ENCODE peak calls at places on chromosomes 12 and 14, in five cellular contexts. G, L, I, E and A are unnamed samples.

GRCh38 chr14:56342419-56342901 is 224.2 kb downstream of the PELI2 start:
- DNase-seq in G (no peak), L (peak; percentile 67), I (peak; percentile 71), E (no peak), A (no peak)

GRCh38 chr12:105212431-105212830 is 23.5 kb downstream of the APPL2 start:
- DNase-seq in G (no peak), L (peak; percentile 95), I (no peak), E (no peak), A (no peak)

GRCh38 chr14:50677527-50678063 is 9.5 kb upstream of the SAV1 start:
- DNase-seq in G (no peak), L (peak; percentile 64), I (peak; percentile 79), E (no peak), A (no peak)

GRCh38 chr12:115190191-115190590 is 506.2 kb upstream of the TBX3 start:
- DNase-seq in G (no peak), L (peak; percentile 86), I (no peak), E (no peak), A (no peak)

GRCh38 chr12:122022393-122023338 is 982 bp downstream of the BCL7A start:
- DNase-seq in G (peak; percentile 50), L (peak; percentile 20), I (peak; percentile 29), E (peak; percentile 12), A (peak; percentile 42)

GRCh38 chr12:11875414-11875935 is 195.3 kb upstream of the BCL2L14 start:
- DNase-seq in G (peak; percentile 17), L (peak; percentile 8), I (peak; percentile 62), E (peak; percentile 8), A (no peak)

GRCh38 chr14:61656341-61656740 is 39.0 kb upstream of the HIF1A start:
- DNase-seq in G (no peak), L (no peak), I (no peak), E (no peak), A (no peak)

GRCh38 chr12:39966738-39967137 is 139.1 kb downstream of the SLC2A13 start:
- DNase-seq in G (no peak), L (no peak), I (no peak), E (no peak), A (no peak)

GRCh38 chr12:50022903-50023302 is 2.4 kb downstream of the RACGAP1 start:
- DNase-seq in G (no peak), L (no peak), I (no peak), E (no peak), A (no peak)

GRCh38 chr14:23121401-23121800 is 2.3 kb upstream of the CEBPE start:
- DNase-seq in G (no peak), L (peak; percentile 71), I (peak; percentile 62), E (no peak), A (no peak)

GRCh38 chr12:12704593-12705230 is 8.7 kb upstream of the GPR19 start:
- DNase-seq in G (no peak), L (peak; percentile 95), I (peak; percentile 94), E (no peak), A (no peak)

GRCh38 chr14:37329189-37330001 is 131.7 kb downstream of the MIPOL1 start:
- DNase-seq in G (no peak), L (no peak), I (peak; percentile 36), E (no peak), A (no peak)

GRCh38 chr14:24607635-24608492 is 1.6 kb downstream of the GZMH start:
- DNase-seq in G (no peak), L (no peak), I (no peak), E (no peak), A (no peak)

GRCh38 chr14:103530831-103531230 is 1.8 kb downstream of the TRMT61A start:
- DNase-seq in G (no peak), L (no peak), I (no peak), E (no peak), A (no peak)

GRCh38 chr14:100142073-100143040 is 17.1 kb downstream of the DEGS2 start:
- DNase-seq in G (no peak), L (no peak), I (peak; percentile 93), E (no peak), A (no peak)

GRCh38 chr12:16037533-16037932 is 126.4 kb downstream of the DERA start:
- DNase-seq in G (no peak), L (no peak), I (no peak), E (no peak), A (no peak)

GRCh38 chr14:23559010-23559920 is 3.2 kb downstream of the THTPA start:
- DNase-seq in G (peak; percentile 82), L (peak; percentile 56), I (peak; percentile 57), E (peak; percentile 56), A (peak; percentile 61)